ENCODE peak calls at places on chromosomes 16 and 17, in seven cellular contexts. N, A, Y, C, O, K and Q are unnamed samples.

GRCh38 chr16:57695378-57696054 is 910 bp downstream of the DRC7 start:
- DNase-seq in Y (no peak), K (no peak), O (no peak), A (no peak), N (no peak), C (no peak), Q (no peak)

GRCh38 chr16:85735225-85735722 is 15.6 kb downstream of the C16orf74 start:
- DNase-seq in A (no peak), C (no peak), K (no peak), O (no peak), N (no peak), Y (no peak), Q (no peak)

GRCh38 chr16:14564323-14564722 is 65.7 kb downstream of the PARN start:
- DNase-seq in K (no peak), N (no peak), C (no peak), A (no peak), Y (no peak), O (no peak), Q (no peak)

GRCh38 chr17:4530799-4531730 is 24.1 kb downstream of the MYBBP1A start:
- DNase-seq in C (no peak), A (no peak), O (peak; percentile 72), Y (no peak), N (no peak), K (no peak), Q (peak; percentile 34)

GRCh38 chr16:64434526-64435069 is 687.3 kb downstream of the CDH11 start:
- DNase-seq in K (no peak), N (no peak), C (no peak), Y (no peak), O (no peak), A (no peak), Q (no peak)

GRCh38 chr17:42720996-42721583 is 23.8 kb downstream of the EZH1 start:
- DNase-seq in Y (peak; percentile 63), N (no peak), K (peak; percentile 76), O (peak; percentile 72), C (peak; percentile 79), A (peak; percentile 46), Q (peak; percentile 87)

GRCh38 chr17:75920045-75920560 is 15.4 kb upstream of the MRPL38 start:
- DNase-seq in K (no peak), N (no peak), C (no peak), O (no peak), A (no peak), Y (no peak), Q (no peak)

GRCh38 chr17:40561294-40561870 is 3.9 kb downstream of the CCR7 start:
- DNase-seq in N (no peak), A (no peak), Y (no peak), C (no peak), K (no peak), O (no peak), Q (no peak)

GRCh38 chr16:57185446-57185944 is 344 bp downstream of the PSME3IP1 start:
- DNase-seq in Y (peak; percentile 61), O (peak; percentile 53), A (no peak), C (peak; percentile 60), N (no peak), K (peak; percentile 84), Q (peak; percentile 70)

GRCh38 chr17:83109793-83110645 is 30.6 kb downstream of the METRNL start:
- DNase-seq in N (peak; percentile 82), O (peak; percentile 86), A (peak; percentile 76), K (peak; percentile 95), C (peak; percentile 94), Y (peak; percentile 99), Q (peak; percentile 98)

GRCh38 chr17:10844667-10845387 is 6.9 kb upstream of the PIRT start:
- DNase-seq in K (peak; percentile 62), N (peak; percentile 38), Y (peak; percentile 56), O (peak; percentile 67), A (peak; percentile 48), C (peak; percentile 66), Q (peak; percentile 68)
- H3K4me3 ChIP-seq in K (peak overlapping the region; percentile 35), N (peak overlapping the region; percentile 39), Y (peak overlapping the region; percentile 52), O (peak overlapping the region; percentile 36), A (no peak overlapping the region), C (peak overlapping the region; percentile 55), Q (peak overlapping the region; percentile 45)

GRCh38 chr17:34582901-34583245 is 3.5 kb downstream of the TMEM132E start:
- DNase-seq in K (no peak), C (no peak), N (no peak), A (no peak), Y (no peak), O (no peak), Q (no peak)

GRCh38 chr17:34579979-34580684 is 750 bp downstream of the TMEM132E start:
- DNase-seq in A (no peak), C (no peak), Y (peak; percentile 7), N (no peak), O (peak; percentile 19), K (peak; percentile 0), Q (no peak)

GRCh38 chr17:34582185-34582900 is 3.0 kb downstream of the TMEM132E start:
- DNase-seq in C (no peak), A (no peak), Y (no peak), K (no peak), N (no peak), O (no peak), Q (no peak)

GRCh38 chr17:34580685-34581445 is 1.5 kb downstream of the TMEM132E start:
- DNase-seq in Y (no peak), K (no peak), O (no peak), C (no peak), N (no peak), A (no peak), Q (no peak)

DNA sequence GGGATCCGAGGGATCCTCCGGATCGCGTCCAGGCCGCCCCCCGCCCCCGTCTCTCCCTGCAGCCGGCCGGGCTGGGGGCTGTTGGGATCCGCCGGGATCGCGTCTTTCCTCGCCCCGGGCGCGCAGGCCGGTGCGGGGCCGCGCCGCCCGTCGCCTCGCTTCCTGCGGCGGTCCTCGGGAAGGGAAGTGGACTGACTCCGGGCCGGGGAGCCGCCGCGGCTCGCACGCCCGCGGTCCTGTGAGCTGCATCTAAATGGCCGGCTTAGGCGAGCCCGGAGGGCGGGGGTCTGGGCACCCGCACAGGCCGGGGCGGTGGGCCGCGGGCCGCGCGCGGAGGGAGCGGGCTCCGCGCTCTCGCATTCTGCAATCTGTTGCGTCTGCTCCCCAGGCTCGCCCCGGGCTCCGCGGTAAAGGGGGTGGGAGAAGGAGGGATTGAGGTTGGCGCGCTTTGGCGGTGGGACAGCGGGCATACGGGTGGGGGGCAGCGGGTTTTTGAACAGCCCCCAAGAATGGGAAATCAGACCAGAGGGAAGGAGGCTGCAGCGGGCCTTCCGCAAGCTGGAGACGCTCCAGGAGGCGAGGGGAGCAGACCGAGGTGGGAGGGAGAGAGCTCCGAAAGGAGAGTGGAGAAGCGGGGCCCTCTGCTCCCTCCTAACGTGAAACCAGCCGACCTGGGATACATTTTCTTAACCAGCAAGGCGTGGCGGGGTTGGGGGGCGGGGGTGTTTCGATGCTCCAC is 2.2 kb downstream of the TMEM132E start:
- DNase-seq in N (no peak), Y (no peak), C (no peak), A (no peak), K (no peak), O (no peak), Q (no peak)
- H3K4me3 ChIP-seq in N (no peak overlapping the region), Y (no peak overlapping the region), C (no peak overlapping the region), A (no peak overlapping the region), K (no peak overlapping the region), O (peak overlapping the region; percentile 50), Q (no peak overlapping the region)

DNA sequence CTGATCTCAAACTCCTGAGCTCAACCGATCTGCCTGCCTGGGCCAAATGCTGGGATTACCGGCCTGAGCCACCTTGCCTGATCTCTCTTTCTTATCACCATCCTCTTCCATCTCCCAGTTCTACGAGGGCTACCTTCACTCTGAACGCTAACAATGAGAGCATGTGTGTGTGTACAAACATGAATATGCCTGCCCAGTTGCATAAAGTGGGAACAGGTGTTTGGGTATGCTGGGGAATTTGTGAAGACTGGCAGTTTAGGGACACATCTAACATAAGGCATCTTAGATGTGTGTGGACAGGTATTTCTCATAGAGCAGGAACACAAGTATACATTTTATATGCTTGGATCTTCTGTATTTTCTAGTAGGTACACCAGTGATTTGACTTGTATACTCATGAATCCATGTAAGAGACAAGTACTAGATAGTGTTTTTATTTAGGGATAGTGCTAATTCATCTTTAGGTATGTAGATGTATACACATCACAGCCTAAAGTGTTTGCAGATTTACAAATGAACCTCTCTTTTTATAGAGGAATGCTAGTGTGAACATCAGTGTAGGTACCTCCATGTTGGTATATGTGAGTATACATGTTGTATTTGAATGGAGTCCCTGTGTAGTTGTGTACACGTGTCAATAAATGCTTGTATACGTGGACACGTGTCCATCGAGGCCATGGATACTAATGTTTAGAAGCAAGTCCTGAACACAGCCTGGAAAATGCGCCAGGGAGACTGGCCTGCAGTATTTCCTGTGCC is 1.2 kb upstream of the DLX4 start:
- DNase-seq in A (peak; percentile 22), K (no peak), N (no peak), C (no peak), O (no peak), Y (no peak), Q (peak; percentile 5)
- H3K4me3 ChIP-seq in A (peak overlapping the region; percentile 70), K (no peak overlapping the region), N (peak overlapping the region; percentile 68), C (peak overlapping the region; percentile 22), O (peak overlapping the region; percentile 22), Y (peak overlapping the region; percentile 51), Q (peak overlapping the region; percentile 42)

DNA sequence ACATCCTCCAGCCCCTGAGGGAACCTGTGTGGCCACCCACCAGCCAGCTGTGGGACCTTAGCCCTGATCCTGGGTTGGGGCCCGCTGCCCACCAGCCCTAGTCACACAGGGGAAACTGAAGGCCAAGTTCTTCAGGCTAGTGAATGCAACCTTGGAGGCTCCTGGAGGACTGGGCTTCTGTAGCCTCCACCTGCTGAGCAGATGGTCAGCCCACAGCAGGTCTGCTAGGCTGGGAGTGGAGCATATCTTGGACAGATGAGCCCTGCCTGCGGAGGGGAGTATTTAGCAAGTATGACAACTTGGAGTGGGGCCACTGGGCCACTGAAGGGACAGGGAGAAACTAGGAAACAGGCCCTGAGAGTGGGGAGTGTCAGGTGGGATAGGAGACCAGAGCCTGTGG is 4.1 kb downstream of the DPEP3 start:
- DNase-seq in K (no peak), C (no peak), A (no peak), Y (no peak), N (no peak), O (no peak), Q (no peak)
- H3K4me3 ChIP-seq in K (no peak overlapping the region), C (no peak overlapping the region), A (no peak overlapping the region), Y (no peak overlapping the region), N (no peak overlapping the region), O (no peak overlapping the region), Q (no peak overlapping the region)

DNA sequence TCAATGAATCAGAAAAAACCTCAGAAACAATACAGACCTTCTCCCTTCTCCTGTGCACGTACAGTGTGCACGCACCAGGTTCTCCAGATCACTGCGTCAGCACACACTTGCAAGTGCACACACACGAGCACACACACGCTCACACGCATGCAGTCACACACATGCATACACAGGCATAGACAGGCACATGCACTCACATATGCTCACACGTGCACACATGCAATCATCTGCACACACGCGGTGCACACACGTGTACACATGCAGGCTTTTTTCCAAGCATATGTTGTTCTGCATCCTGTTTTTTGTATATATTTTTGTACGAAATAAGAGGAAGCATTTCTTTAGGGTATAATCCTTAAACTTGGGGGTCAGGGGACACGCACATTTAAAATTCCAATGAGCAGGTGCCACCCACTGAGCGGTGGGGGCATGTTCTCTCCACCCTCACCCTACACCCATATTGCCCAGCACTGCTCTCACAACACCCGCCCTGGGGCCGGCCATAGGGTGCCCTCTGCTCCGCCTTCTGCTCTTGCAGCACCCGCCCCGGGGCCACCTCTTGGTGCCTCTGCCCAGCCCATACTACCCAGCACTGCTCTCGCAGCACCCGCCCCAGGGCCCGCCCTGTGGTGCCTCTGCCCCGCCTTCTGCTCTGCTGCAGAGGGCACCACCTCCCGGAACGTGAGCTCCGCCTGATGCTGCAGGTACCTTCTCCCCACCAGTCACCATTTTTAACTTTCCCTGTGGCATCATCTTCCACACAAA is 20.9 kb downstream of the KLHDC4 start:
- DNase-seq in K (no peak), N (no peak), A (no peak), O (no peak), C (no peak), Y (no peak), Q (no peak)
- H3K4me3 ChIP-seq in K (no peak overlapping the region), N (no peak overlapping the region), A (no peak overlapping the region), O (no peak overlapping the region), C (no peak overlapping the region), Y (no peak overlapping the region), Q (no peak overlapping the region)

GRCh38 chr17:77375526-77375916 is 234.8 kb downstream of the SEC14L1 start:
- DNase-seq in K (no peak), C (no peak), O (no peak), Y (no peak), A (no peak), N (no peak), Q (no peak)
- H3K4me3 ChIP-seq in K (peak overlapping the region; percentile 80), C (peak overlapping the region; percentile 66), O (no peak overlapping the region), Y (peak overlapping the region; percentile 88), A (no peak overlapping the region), N (no peak overlapping the region), Q (peak overlapping the region; percentile 82)